ENCODE peak calls at places on chromosomes 3 and 15, in ten cellular contexts. F, U, I, J, Y, X, M, D, A and H are unnamed samples.

GRCh38 chr15:53448215-53449001 is 311.1 kb downstream of the WDR72 start:
- DNase-seq in M (no peak), D (no peak), I (no peak), X (no peak), U (no peak), A (peak), Y (no peak), F (peak), J (no peak), H (no peak)

GRCh38 chr15:52557242-52557641 is 11.6 kb downstream of the ARPP19 start:
- DNase-seq in Y (no peak), X (no peak), D (no peak), M (no peak), I (no peak), J (no peak), U (no peak), F (no peak), A (no peak), H (no peak)

GRCh38 chr15:28022961-28023360 is 76.2 kb downstream of the OCA2 start:
- DNase-seq in U (no peak), Y (no peak), D (no peak), M (no peak), I (no peak), A (no peak), X (no peak), J (no peak), F (no peak), H (no peak)

GRCh38 chr3:160005004-160005403 is 16.4 kb downstream of the IL12A start:
- DNase-seq in A (no peak), I (no peak), Y (no peak), J (no peak), X (no peak), M (no peak), U (no peak), D (no peak), F (no peak), H (no peak)

GRCh38 chr15:32100286-32100685 is 70.0 kb downstream of the CHRNA7 start:
- DNase-seq in J (no peak), D (no peak), A (no peak), F (no peak), M (no peak), X (no peak), I (no peak), U (no peak), Y (no peak), H (no peak)

GRCh38 chr15:99095626-99096025 is 9.3 kb upstream of the SYNM start:
- DNase-seq in U (no peak), I (no peak), D (no peak), J (no peak), M (no peak), A (no peak), F (no peak), X (no peak), Y (no peak), H (no peak)

GRCh38 chr15:74958320-74958907 is 1.8 kb upstream of the RPP25 start:
- DNase-seq in M (no peak), U (no peak), X (peak), D (no peak), J (peak), A (no peak), Y (no peak), I (peak), F (peak), H (peak)

GRCh38 chr3:32621466-32621865 is 50.8 kb upstream of the DYNC1LI1 start:
- DNase-seq in M (no peak), F (no peak), X (no peak), U (no peak), J (no peak), A (no peak), D (no peak), I (no peak), Y (no peak), H (no peak)

GRCh38 chr15:85289677-85290365 is 90.6 kb upstream of the AKAP13 start:
- DNase-seq in M (peak), D (no peak), I (peak), Y (peak), J (peak), F (peak), U (peak), A (no peak), X (peak), H (peak)

GRCh38 chr3:79038057-79038456 is 729.7 kb downstream of the ROBO1 start:
- DNase-seq in A (no peak), D (no peak), Y (no peak), M (no peak), F (no peak), U (no peak), J (peak), X (no peak), I (no peak), H (no peak)

GRCh38 chr3:81452406-81452805 is 309.0 kb downstream of the GBE1 start:
- DNase-seq in I (no peak), Y (no peak), D (no peak), U (no peak), J (no peak), M (no peak), X (no peak), A (no peak), F (no peak), H (no peak)

GRCh38 chr3:141485578-141486415 is 1.0 kb upstream of the RASA2 start:
- DNase-seq in D (no peak), Y (peak), M (peak), I (no peak), U (peak), F (no peak), J (peak), X (no peak), A (peak), H (peak)

GRCh38 chr15:67820992-67821783 is 4.1 kb upstream of the SKOR1 start:
- DNase-seq in D (no peak), J (peak), U (peak), I (peak), Y (no peak), X (no peak), F (peak), M (no peak), A (no peak), H (peak)

GRCh38 chr3:102530443-102531195 is 95.8 kb downstream of the ZPLD1 start:
- DNase-seq in M (no peak), U (peak), F (no peak), A (no peak), X (no peak), D (no peak), I (no peak), Y (peak), J (peak), H (no peak)

GRCh38 chr3:18111702-18112311 is 313.3 kb downstream of the SATB1 start:
- DNase-seq in X (no peak), J (peak), Y (no peak), U (peak), A (no peak), F (no peak), I (no peak), M (peak), D (no peak), H (no peak)

GRCh38 chr3:16288664-16289063 is 23.7 kb downstream of the OXNAD1 start:
- DNase-seq in I (no peak), J (no peak), Y (no peak), M (no peak), U (no peak), X (no peak), D (no peak), F (no peak), A (no peak), H (no peak)

GRCh38 chr3:107208100-107208499 is 169.1 kb upstream of the CCDC54 start:
- DNase-seq in X (no peak), D (no peak), I (no peak), F (peak), Y (peak), U (peak), J (peak), A (peak), M (no peak), H (peak)

GRCh38 chr15:88649286-88649733 is 10.5 kb downstream of the ISG20 start:
- DNase-seq in X (no peak), I (peak), U (peak), Y (peak), D (peak), J (peak), A (no peak), F (no peak), M (no peak), H (peak)

GRCh38 chr3:31077021-31077601 is 182.7 kb upstream of the GADL1 start:
- DNase-seq in X (no peak), A (no peak), D (no peak), M (no peak), U (peak), F (no peak), J (peak), I (no peak), Y (peak), H (no peak)

GRCh38 chr15:80581976-80582375 is 113.1 kb upstream of the ABHD17C start:
- DNase-seq in D (no peak), M (no peak), F (no peak), Y (peak), J (peak), X (no peak), A (no peak), U (no peak), I (no peak), H (no peak)

GRCh38 chr3:151301787-151302186 is 14.8 kb downstream of the GPR87 start:
- DNase-seq in D (no peak), Y (peak), A (no peak), F (no peak), J (peak), I (no peak), M (no peak), U (peak), X (no peak), H (no peak)

GRCh38 chr15:80464952-80465645 is 60.9 kb downstream of the ARNT2 start:
- DNase-seq in U (no peak), Y (no peak), D (no peak), J (no peak), M (no peak), X (no peak), I (no peak), F (no peak), A (no peak), H (no peak)

GRCh38 chr3:124818398-124819150 is 68.6 kb downstream of the ITGB5 start:
- DNase-seq in I (no peak), Y (no peak), X (no peak), A (no peak), D (no peak), J (peak), U (peak), F (no peak), M (no peak), H (no peak)

GRCh38 chr3:162014284-162014683 is 517.7 kb downstream of the OTOL1 start:
- DNase-seq in J (no peak), A (no peak), U (no peak), D (no peak), F (no peak), I (no peak), Y (no peak), X (no peak), M (no peak), H (no peak)

GRCh38 chr15:91912336-91912735 is 58.8 kb downstream of the SLCO3A1 start:
- DNase-seq in D (no peak), X (no peak), I (no peak), A (no peak), F (no peak), M (peak), J (no peak), U (no peak), Y (no peak), H (no peak)

GRCh38 chr3:186058225-186058624 is 50.7 kb downstream of the ETV5 start:
- DNase-seq in U (no peak), J (no peak), I (no peak), X (no peak), D (no peak), A (no peak), M (no peak), Y (no peak), F (no peak), H (no peak)

GRCh38 chr3:120450914-120451669 is at the start of gene FSTL1:
- DNase-seq in U (peak), F (no peak), M (no peak), D (no peak), I (peak), A (peak), Y (no peak), X (no peak), J (peak), H (peak)

GRCh38 chr15:33865416-33865815 is 102.9 kb upstream of the CHRM5 start:
- DNase-seq in I (no peak), J (peak), F (no peak), A (no peak), Y (no peak), M (no peak), U (peak), D (no peak), X (no peak), H (no peak)

GRCh38 chr3:147945968-147946519 is 536.9 kb downstream of the ZIC1 start:
- DNase-seq in Y (peak), J (peak), X (no peak), F (peak), A (no peak), D (no peak), U (peak), I (peak), M (no peak), H (no peak)

GRCh38 chr15:71228403-71228802 is 113.1 kb downstream of the THSD4 start:
- DNase-seq in U (peak), D (no peak), J (no peak), A (no peak), Y (no peak), I (no peak), X (no peak), F (no peak), M (no peak), H (no peak)

GRCh38 chr15:72502220-72502809 is 28.2 kb downstream of the ARIH1 start:
- DNase-seq in M (no peak), D (no peak), I (no peak), A (no peak), J (no peak), Y (no peak), X (no peak), U (no peak), F (no peak), H (no peak)

GRCh38 chr15:72497402-72497801 is 23.3 kb downstream of the ARIH1 start:
- DNase-seq in A (no peak), X (no peak), Y (no peak), F (no peak), D (no peak), M (no peak), U (no peak), J (no peak), I (no peak), H (no peak)

GRCh38 chr15:72507402-72507801 is 33.3 kb downstream of the ARIH1 start:
- DNase-seq in A (no peak), I (no peak), J (no peak), U (no peak), F (no peak), Y (no peak), X (no peak), D (no peak), M (no peak), H (no peak)

GRCh38 chr15:72503147-72503546 is 29.0 kb downstream of the ARIH1 start:
- DNase-seq in A (no peak), J (no peak), Y (no peak), F (no peak), I (no peak), U (no peak), M (no peak), D (no peak), X (no peak), H (no peak)
- H3K4me3 ChIP-seq in A (no peak), J (no peak), Y (no peak), F (no peak), I (no peak), U (no peak), M (no peak), D (no peak), X (no peak), H (no peak)

GRCh38 chr3:5466752-5467151 is 279.2 kb downstream of the EDEM1 start:
- DNase-seq in U (no peak), M (no peak), D (no peak), F (no peak), J (no peak), A (no peak), I (no peak), Y (no peak), X (no peak), H (no peak)

GRCh38 chr3:5466059-5466458 is 278.6 kb downstream of the EDEM1 start:
- DNase-seq in X (no peak), A (no peak), J (no peak), I (no peak), U (no peak), M (no peak), F (no peak), D (no peak), Y (no peak), H (no peak)

GRCh38 chr3:5465183-5465582 is 277.7 kb downstream of the EDEM1 start:
- DNase-seq in D (no peak), Y (no peak), A (no peak), I (no peak), U (no peak), M (no peak), F (no peak), J (no peak), X (no peak), H (no peak)

GRCh38 chr3:5464684-5465083 is 277.2 kb downstream of the EDEM1 start:
- DNase-seq in J (no peak), X (no peak), M (no peak), D (no peak), I (no peak), U (no peak), F (no peak), A (no peak), Y (no peak), H (no peak)

DNA sequence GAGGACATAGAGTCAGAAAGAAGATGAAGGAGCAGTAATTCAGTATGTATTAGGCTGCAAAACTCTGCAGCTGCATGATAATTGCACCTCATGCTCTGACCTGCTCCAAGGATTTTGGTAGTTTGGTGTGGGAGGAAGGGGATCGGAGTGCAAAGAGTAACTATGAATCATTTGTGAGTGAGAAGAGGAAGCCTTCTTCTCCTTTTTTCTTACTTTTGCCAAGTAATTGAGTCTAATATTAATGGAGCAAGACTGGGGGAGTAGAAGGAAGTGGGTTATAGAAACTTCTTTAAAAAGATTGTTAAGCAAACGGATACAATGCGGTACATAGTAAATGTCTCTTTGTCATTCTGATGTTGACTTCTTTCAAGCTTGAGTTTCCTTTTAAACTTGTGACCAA is 276.5 kb downstream of the EDEM1 start:
- DNase-seq in A (no peak), X (no peak), F (no peak), D (no peak), I (no peak), M (no peak), U (no peak), Y (no peak), J (no peak), H (no peak)
- H3K4me3 ChIP-seq in A (no peak), X (no peak), F (no peak), D (no peak), I (no peak), M (no peak), U (no peak), Y (no peak), J (no peak), H (no peak)

DNA sequence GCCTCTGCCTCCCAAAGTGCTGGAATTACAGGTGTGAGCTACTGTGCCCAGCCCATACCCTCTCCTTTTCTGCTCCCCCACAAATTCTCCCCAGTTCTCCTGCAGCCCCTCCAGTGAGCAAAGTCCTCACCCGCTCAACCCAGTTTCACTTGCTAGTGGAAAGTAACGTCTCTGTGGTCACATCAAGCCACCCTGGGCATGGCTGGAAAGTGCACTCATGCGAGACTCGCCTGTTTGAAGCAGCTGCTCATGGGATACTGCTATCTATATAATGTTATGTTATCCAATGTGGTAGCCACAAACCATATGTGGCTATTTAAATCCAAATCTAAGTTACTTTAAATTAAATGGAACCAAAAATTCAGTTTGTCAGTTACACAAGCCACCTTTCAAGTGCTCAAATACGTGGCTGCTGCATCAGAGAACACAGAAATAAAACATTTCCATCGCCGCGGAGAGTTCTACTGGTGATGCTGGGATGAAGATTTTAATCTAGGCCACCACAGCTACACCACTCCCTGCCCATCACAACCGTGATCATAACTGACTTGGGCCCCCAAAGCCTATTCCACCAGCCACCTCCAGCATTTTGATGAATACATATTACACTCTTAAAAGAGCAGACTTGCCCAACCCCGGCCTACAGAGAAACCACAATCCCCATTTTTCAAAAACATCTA is 119.4 kb downstream of the LIPC start:
- DNase-seq in U (no peak), D (no peak), J (no peak), M (peak), Y (no peak), F (no peak), A (no peak), I (no peak), X (no peak), H (no peak)
- H3K4me3 ChIP-seq in U (no peak), D (no peak), J (no peak), M (no peak), Y (no peak), F (no peak), A (no peak), I (no peak), X (no peak), H (no peak)

DNA sequence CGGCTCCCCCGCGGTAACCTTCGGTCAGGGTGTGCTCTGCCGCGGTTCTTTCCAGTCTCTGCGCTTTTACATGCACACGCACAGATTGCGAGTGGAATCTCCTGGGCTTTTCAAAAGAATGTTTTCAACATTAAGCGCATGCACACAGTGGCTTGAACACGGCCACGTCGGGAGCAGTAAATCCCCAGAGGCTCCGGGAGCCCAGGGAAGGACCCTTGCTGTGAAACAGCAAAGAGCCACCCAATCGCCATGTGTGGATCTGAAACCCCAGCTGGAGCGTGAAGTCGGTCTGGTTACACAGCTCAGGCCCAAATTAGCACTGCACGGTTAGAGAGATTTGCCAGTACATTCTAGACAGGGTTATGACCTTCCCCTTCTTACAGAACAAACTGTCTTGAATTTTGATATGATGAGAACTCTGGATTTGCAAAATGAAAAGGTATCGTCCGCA is 869 bp upstream of the RGMA start:
- DNase-seq in D (no peak), U (no peak), X (no peak), A (no peak), Y (no peak), I (no peak), F (no peak), J (no peak), M (no peak), H (no peak)
- H3K4me3 ChIP-seq in D (no peak), U (no peak), X (no peak), A (peak), Y (no peak), I (peak), F (peak), J (no peak), M (no peak), H (no peak)